ENCODE peak calls at places on chromosome 5, in eight cellular contexts. B is lower lobe of right lung; Y is uterus; P is fibroblast of lung; O is PC-9; E is A549; F is ovary; U is CD4-positive, CD25-positive, alpha-beta regulatory T cell. X is an unnamed sample.

GRCh38 chr5:61450170-61450815 is 118.2 kb downstream of the ZSWIM6 start:
- DNase-seq in E (peak), U (no peak), O (peak), P (peak), B (no peak), Y (no peak), F (no peak), X (no peak)

GRCh38 chr5:68344447-68345111 is 129.0 kb downstream of the PIK3R1 start:
- DNase-seq in F (no peak), E (peak), Y (no peak), U (no peak), B (no peak), P (peak), O (peak), X (peak)

GRCh38 chr5:31469886-31470285 is 62.0 kb downstream of the DROSHA start:
- DNase-seq in U (no peak), O (no peak), P (peak), E (no peak), B (no peak), F (no peak), Y (no peak), X (no peak)

GRCh38 chr5:53109041-53109435 is 519 bp downstream of the MOCS2 start:
- DNase-seq in B (no peak), U (no peak), E (peak), O (peak), F (no peak), Y (no peak), P (no peak), X (peak)

GRCh38 chr5:138083702-138084101 is at the start of gene WNT8A:
- DNase-seq in P (no peak), B (no peak), F (no peak), E (no peak), U (no peak), O (no peak), Y (no peak), X (no peak)

GRCh38 chr5:143148461-143149170 is 254.9 kb downstream of the NR3C1 start:
- DNase-seq in P (peak), Y (no peak), B (no peak), F (no peak), U (no peak), O (no peak), E (no peak), X (no peak)

GRCh38 chr5:78518365-78519197 is 130.0 kb downstream of the LHFPL2 start:
- DNase-seq in B (peak), E (peak), U (no peak), F (no peak), O (peak), P (peak), Y (no peak), X (no peak)

GRCh38 chr5:93572101-93572772 is 8.8 kb downstream of the NR2F1-AS1 start:
- DNase-seq in Y (peak), U (no peak), B (no peak), P (no peak), O (no peak), F (no peak), E (no peak), X (no peak)

GRCh38 chr5:91288117-91288516 is 95.0 kb downstream of the ARRDC3 start:
- DNase-seq in O (no peak), F (no peak), Y (no peak), E (no peak), U (no peak), P (peak), B (no peak), X (no peak)

GRCh38 chr5:10987881-10988504 is 227.0 kb upstream of the DAP start:
- DNase-seq in Y (peak), F (peak), P (peak), U (peak), O (no peak), B (peak), E (peak), X (peak)

GRCh38 chr5:33367396-33367795 is 73.4 kb upstream of the TARS1 start:
- DNase-seq in B (no peak), E (no peak), O (peak), F (no peak), P (no peak), Y (no peak), U (no peak), X (no peak)

GRCh38 chr5:33361781-33362180 is 79.0 kb upstream of the TARS1 start:
- DNase-seq in U (no peak), Y (no peak), F (no peak), P (no peak), E (no peak), B (no peak), O (no peak), X (no peak)

GRCh38 chr5:33364406-33364805 is 76.4 kb upstream of the TARS1 start:
- DNase-seq in O (no peak), E (no peak), Y (no peak), P (no peak), F (no peak), U (no peak), B (no peak), X (no peak)

GRCh38 chr5:33362915-33363314 is 77.8 kb upstream of the TARS1 start:
- DNase-seq in P (peak), F (peak), E (no peak), U (no peak), B (no peak), Y (peak), O (no peak), X (no peak)

GRCh38 chr5:33363537-33363936 is 77.2 kb upstream of the TARS1 start:
- DNase-seq in U (no peak), E (no peak), Y (peak), F (no peak), P (no peak), O (no peak), B (no peak), X (no peak)
- H3K27ac ChIP-seq in U (no peak), E (no peak), Y (peak), F (peak), P (no peak), O (no peak), B (peak), X (no peak)

GRCh38 chr5:72499730-72500129 is 7.5 kb downstream of the ZNF366 start:
- DNase-seq in B (no peak), Y (peak), E (no peak), O (no peak), F (no peak), U (no peak), P (no peak), X (no peak)
- H3K27ac ChIP-seq in B (peak), Y (peak), E (no peak), O (no peak), F (no peak), U (no peak), P (no peak), X (no peak)

GRCh38 chr5:139141841-139142240 is 56.3 kb downstream of the SIL1 start:
- DNase-seq in F (peak), E (no peak), O (peak), P (peak), U (no peak), Y (peak), B (peak), X (no peak)
- H3K27ac ChIP-seq in F (peak), E (no peak), O (no peak), P (peak), U (no peak), Y (peak), B (peak), X (no peak)

GRCh38 chr5:65137631-65138030 is 344.1 kb downstream of the ADAMTS6 start:
- DNase-seq in F (no peak), O (no peak), Y (no peak), E (peak), P (no peak), B (no peak), U (no peak), X (no peak)

GRCh38 chr5:65142511-65143011 is 339.2 kb downstream of the ADAMTS6 start:
- DNase-seq in B (no peak), Y (no peak), P (peak), E (peak), F (no peak), O (no peak), U (no peak), X (no peak)

GRCh38 chr5:65141487-65141886 is 340.2 kb downstream of the ADAMTS6 start:
- DNase-seq in B (no peak), E (no peak), U (no peak), P (peak), Y (no peak), F (no peak), O (no peak), X (no peak)

GRCh38 chr5:65144136-65144871 is 337.4 kb downstream of the ADAMTS6 start:
- DNase-seq in U (no peak), Y (no peak), F (no peak), B (no peak), O (no peak), P (no peak), E (no peak), X (no peak)

DNA sequence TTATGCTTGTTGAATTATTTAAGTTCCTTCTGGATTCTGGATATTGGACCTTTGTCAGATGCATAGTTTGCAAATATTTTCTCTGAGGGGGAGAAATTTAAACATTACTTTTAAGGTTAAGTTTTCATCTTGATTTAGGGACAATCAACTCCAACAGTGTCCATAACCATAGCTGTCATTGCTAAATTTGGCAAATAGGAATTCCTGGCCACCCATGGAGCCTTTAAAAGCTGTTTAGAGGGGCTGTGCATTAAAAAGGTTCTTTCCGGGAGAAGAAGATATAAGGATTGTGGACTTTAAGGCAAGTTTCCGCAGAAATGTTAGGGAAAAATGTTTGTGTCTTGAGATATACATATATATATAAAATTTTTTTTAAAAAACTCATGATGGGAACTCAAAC is 339.7 kb downstream of the ADAMTS6 start:
- DNase-seq in E (no peak), F (no peak), Y (no peak), U (no peak), B (no peak), O (no peak), P (no peak), X (no peak)
- H3K27ac ChIP-seq in E (no peak), F (no peak), Y (no peak), U (no peak), B (no peak), O (no peak), P (no peak), X (no peak)

DNA sequence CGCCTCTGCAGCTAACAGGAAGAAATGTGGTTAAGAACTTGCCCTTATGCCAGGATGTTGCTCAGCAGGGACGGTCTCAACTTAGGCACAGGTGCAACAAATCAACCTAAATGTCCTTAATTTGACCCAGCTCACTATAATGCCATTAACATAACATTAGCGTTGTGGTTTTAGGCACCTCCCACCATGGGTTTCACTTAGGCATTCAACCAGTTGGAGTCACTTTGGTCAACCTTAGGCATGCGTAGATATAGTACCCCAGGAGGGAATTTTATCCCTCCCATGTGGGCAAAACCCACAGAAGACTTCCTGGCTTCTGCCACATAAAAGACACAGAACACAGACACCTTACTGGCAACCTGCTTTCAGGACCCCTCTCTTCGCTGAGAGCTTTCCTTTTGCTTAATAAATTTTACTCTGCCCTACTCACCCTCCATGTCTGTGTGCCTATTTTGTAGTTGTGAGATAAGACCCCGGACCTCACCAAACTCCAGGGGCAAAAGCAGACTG is 8.7 kb upstream of the ERAP1 start:
- DNase-seq in O (no peak), F (no peak), B (no peak), Y (no peak), U (peak), E (no peak), P (peak), X (peak)
- H3K27ac ChIP-seq in O (no peak), F (no peak), B (no peak), Y (no peak), U (peak), E (no peak), P (no peak), X (peak)

DNA sequence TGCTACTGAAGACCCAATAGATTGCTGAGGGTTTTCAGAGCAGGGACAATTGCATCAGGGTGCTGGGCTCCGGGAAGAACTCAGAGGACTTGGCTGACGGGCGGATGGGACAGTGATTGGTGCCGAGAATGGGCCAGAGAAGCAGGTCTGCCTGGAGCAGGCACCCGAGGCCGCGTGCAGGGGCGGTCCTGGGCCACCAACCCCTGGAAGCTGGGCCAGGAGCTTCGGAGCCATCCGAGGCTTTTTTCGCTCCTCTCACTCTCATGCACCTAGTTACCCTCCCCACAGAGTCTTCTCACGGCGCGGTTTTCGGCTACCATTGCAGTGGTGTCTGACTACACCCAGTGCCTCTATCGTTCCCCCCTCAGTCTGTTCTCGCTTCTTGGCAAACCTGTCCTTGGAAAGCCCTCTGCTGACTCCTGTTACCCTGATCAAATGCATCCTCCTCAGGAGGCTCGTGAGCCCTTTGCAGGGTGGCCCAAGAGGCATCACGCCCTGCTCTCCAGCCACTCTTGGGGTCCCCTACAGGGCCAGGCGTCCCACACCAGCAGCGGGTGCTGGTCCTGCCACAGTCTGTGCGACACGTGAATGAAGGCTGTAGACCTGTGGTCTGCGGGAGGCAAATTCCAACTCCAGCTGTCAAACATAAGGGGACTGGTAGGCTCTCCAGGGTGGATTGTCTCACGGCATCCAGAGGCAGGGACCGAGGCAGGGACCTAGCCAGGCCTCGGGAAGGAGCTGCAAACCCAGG is 1.2 kb upstream of the CLPTM1L start:
- DNase-seq in F (no peak), E (no peak), O (no peak), U (no peak), Y (no peak), P (no peak), B (no peak), X (no peak)
- H3K27ac ChIP-seq in F (peak), E (peak), O (no peak), U (no peak), Y (no peak), P (peak), B (peak), X (no peak)

X was measured in MM.1S.